ENCODE peak calls at places on chromosomes 4 and X, in eight cellular contexts. One of them, this sample, is unnamed.

GRCh38 chr4:121477079-121477478 is 96.3 kb upstream of the QRFPR start:
- DNase-seq in activated CD8-positive, alpha-beta memory T cell treated with anti-CD3 and anti-CD28 coated beads for 1 hour: no peak
- DNase-seq in T47D: no peak
- DNase-seq in iris pigment epithelial cell: no peak
- DNase-seq in adipocyte: no peak
- DNase-seq in GM04503: no peak
- DNase-seq in dermis blood vessel endothelial cell: no peak
- DNase-seq in activated T-cell treated with anti-CD3 and anti-CD28 coated beads for 1 hour: no peak
- DNase-seq in this sample: no peak

GRCh38 chrX:39852496-39852895 is 245.3 kb downstream of the BCOR start:
- DNase-seq in dermis blood vessel endothelial cell: no peak
- DNase-seq in activated CD8-positive, alpha-beta memory T cell treated with anti-CD3 and anti-CD28 coated beads for 1 hour: no peak
- DNase-seq in adipocyte: no peak
- DNase-seq in activated T-cell treated with anti-CD3 and anti-CD28 coated beads for 1 hour: no peak
- DNase-seq in T47D: no peak
- DNase-seq in iris pigment epithelial cell: no peak
- DNase-seq in GM04503: no peak
- DNase-seq in this sample: no peak

GRCh38 chrX:140664939-140665338 is 44.6 kb upstream of the LINC00632 start:
- DNase-seq in activated CD8-positive, alpha-beta memory T cell treated with anti-CD3 and anti-CD28 coated beads for 1 hour: no peak
- DNase-seq in activated T-cell treated with anti-CD3 and anti-CD28 coated beads for 1 hour: no peak
- DNase-seq in adipocyte: peak; percentile 4
- DNase-seq in T47D: no peak
- DNase-seq in dermis blood vessel endothelial cell: peak; percentile 0
- DNase-seq in iris pigment epithelial cell: peak; percentile 22
- DNase-seq in GM04503: peak; percentile 1
- DNase-seq in this sample: no peak

GRCh38 chr4:20687894-20688293 is 12.4 kb upstream of the PACRGL start:
- DNase-seq in adipocyte: peak; percentile 35
- DNase-seq in dermis blood vessel endothelial cell: no peak
- DNase-seq in T47D: no peak
- DNase-seq in activated CD8-positive, alpha-beta memory T cell treated with anti-CD3 and anti-CD28 coated beads for 1 hour: no peak
- DNase-seq in iris pigment epithelial cell: peak; percentile 72
- DNase-seq in GM04503: peak; percentile 81
- DNase-seq in activated T-cell treated with anti-CD3 and anti-CD28 coated beads for 1 hour: no peak
- DNase-seq in this sample: no peak

GRCh38 chr4:75142850-75143249 is 209.9 kb downstream of the PARM1 start:
- DNase-seq in iris pigment epithelial cell: no peak
- DNase-seq in T47D: no peak
- DNase-seq in activated T-cell treated with anti-CD3 and anti-CD28 coated beads for 1 hour: no peak
- DNase-seq in GM04503: peak; percentile 0
- DNase-seq in adipocyte: no peak
- DNase-seq in activated CD8-positive, alpha-beta memory T cell treated with anti-CD3 and anti-CD28 coated beads for 1 hour: no peak
- DNase-seq in dermis blood vessel endothelial cell: no peak
- DNase-seq in this sample: no peak

GRCh38 chrX:68822641-68823410 is 6.0 kb upstream of the EFNB1 start:
- DNase-seq in dermis blood vessel endothelial cell: peak; percentile 67
- DNase-seq in activated T-cell treated with anti-CD3 and anti-CD28 coated beads for 1 hour: no peak
- DNase-seq in adipocyte: peak; percentile 67
- DNase-seq in iris pigment epithelial cell: peak; percentile 55
- DNase-seq in activated CD8-positive, alpha-beta memory T cell treated with anti-CD3 and anti-CD28 coated beads for 1 hour: no peak
- DNase-seq in T47D: no peak
- DNase-seq in GM04503: no peak
- DNase-seq in this sample: no peak

GRCh38 chr4:29276150-29276549 is 1444.0 kb upstream of the PCDH7 start:
- DNase-seq in activated T-cell treated with anti-CD3 and anti-CD28 coated beads for 1 hour: no peak
- DNase-seq in dermis blood vessel endothelial cell: no peak
- DNase-seq in activated CD8-positive, alpha-beta memory T cell treated with anti-CD3 and anti-CD28 coated beads for 1 hour: no peak
- DNase-seq in adipocyte: no peak
- DNase-seq in iris pigment epithelial cell: no peak
- DNase-seq in T47D: peak; percentile 2
- DNase-seq in GM04503: no peak
- DNase-seq in this sample: no peak

GRCh38 chr4:40311811-40312346 is 23.3 kb upstream of the CHRNA9 start:
- DNase-seq in dermis blood vessel endothelial cell: peak; percentile 92
- DNase-seq in T47D: no peak
- DNase-seq in GM04503: no peak
- DNase-seq in iris pigment epithelial cell: no peak
- DNase-seq in adipocyte: no peak
- DNase-seq in activated T-cell treated with anti-CD3 and anti-CD28 coated beads for 1 hour: no peak
- DNase-seq in activated CD8-positive, alpha-beta memory T cell treated with anti-CD3 and anti-CD28 coated beads for 1 hour: no peak
- DNase-seq in this sample: no peak

GRCh38 chr4:129821073-129821472 is 725.1 kb downstream of the C4orf33 start:
- DNase-seq in GM04503: no peak
- DNase-seq in iris pigment epithelial cell: no peak
- DNase-seq in activated T-cell treated with anti-CD3 and anti-CD28 coated beads for 1 hour: no peak
- DNase-seq in T47D: no peak
- DNase-seq in adipocyte: peak; percentile 18
- DNase-seq in activated CD8-positive, alpha-beta memory T cell treated with anti-CD3 and anti-CD28 coated beads for 1 hour: no peak
- DNase-seq in dermis blood vessel endothelial cell: no peak
- DNase-seq in this sample: no peak

GRCh38 chr4:40033603-40034002 is 23.0 kb upstream of the N4BP2 start:
- DNase-seq in activated CD8-positive, alpha-beta memory T cell treated with anti-CD3 and anti-CD28 coated beads for 1 hour: no peak
- DNase-seq in T47D: no peak
- DNase-seq in iris pigment epithelial cell: no peak
- DNase-seq in adipocyte: no peak
- DNase-seq in dermis blood vessel endothelial cell: no peak
- DNase-seq in activated T-cell treated with anti-CD3 and anti-CD28 coated beads for 1 hour: no peak
- DNase-seq in GM04503: no peak
- DNase-seq in this sample: no peak

GRCh38 chr4:123954220-123954619 is 557.6 kb downstream of the SPRY1 start:
- DNase-seq in dermis blood vessel endothelial cell: no peak
- DNase-seq in GM04503: no peak
- DNase-seq in activated T-cell treated with anti-CD3 and anti-CD28 coated beads for 1 hour: no peak
- DNase-seq in T47D: no peak
- DNase-seq in adipocyte: no peak
- DNase-seq in iris pigment epithelial cell: no peak
- DNase-seq in activated CD8-positive, alpha-beta memory T cell treated with anti-CD3 and anti-CD28 coated beads for 1 hour: no peak
- DNase-seq in this sample: no peak

GRCh38 chr4:86306816-86307215 is 53.0 kb downstream of the MAPK10 start:
- DNase-seq in GM04503: peak; percentile 67
- DNase-seq in activated CD8-positive, alpha-beta memory T cell treated with anti-CD3 and anti-CD28 coated beads for 1 hour: no peak
- DNase-seq in iris pigment epithelial cell: peak; percentile 80
- DNase-seq in T47D: no peak
- DNase-seq in dermis blood vessel endothelial cell: no peak
- DNase-seq in adipocyte: peak; percentile 73
- DNase-seq in activated T-cell treated with anti-CD3 and anti-CD28 coated beads for 1 hour: no peak
- DNase-seq in this sample: no peak

GRCh38 chr4:153521995-153522799 is 56.0 kb downstream of the TMEM131L start:
- DNase-seq in iris pigment epithelial cell: no peak
- DNase-seq in activated CD8-positive, alpha-beta memory T cell treated with anti-CD3 and anti-CD28 coated beads for 1 hour: peak; percentile 42
- DNase-seq in activated T-cell treated with anti-CD3 and anti-CD28 coated beads for 1 hour: peak; percentile 23
- DNase-seq in GM04503: no peak
- DNase-seq in dermis blood vessel endothelial cell: no peak
- DNase-seq in adipocyte: no peak
- DNase-seq in T47D: no peak
- DNase-seq in this sample: no peak

GRCh38 chrX:15598031-15598430 is 2.7 kb downstream of the ACE2 start:
- DNase-seq in adipocyte: no peak
- DNase-seq in dermis blood vessel endothelial cell: no peak
- DNase-seq in activated CD8-positive, alpha-beta memory T cell treated with anti-CD3 and anti-CD28 coated beads for 1 hour: no peak
- DNase-seq in iris pigment epithelial cell: no peak
- DNase-seq in GM04503: no peak
- DNase-seq in T47D: no peak
- DNase-seq in activated T-cell treated with anti-CD3 and anti-CD28 coated beads for 1 hour: no peak
- DNase-seq in this sample: no peak

GRCh38 chr4:113531572-113531971 is 230.0 kb downstream of the CAMK2D start:
- DNase-seq in T47D: no peak
- DNase-seq in iris pigment epithelial cell: no peak
- DNase-seq in adipocyte: no peak
- DNase-seq in dermis blood vessel endothelial cell: no peak
- DNase-seq in activated T-cell treated with anti-CD3 and anti-CD28 coated beads for 1 hour: no peak
- DNase-seq in activated CD8-positive, alpha-beta memory T cell treated with anti-CD3 and anti-CD28 coated beads for 1 hour: no peak
- DNase-seq in GM04503: no peak
- DNase-seq in this sample: no peak

GRCh38 chr4:100372432-100372831 is 145.4 kb downstream of the EMCN start:
- DNase-seq in GM04503: no peak
- DNase-seq in activated T-cell treated with anti-CD3 and anti-CD28 coated beads for 1 hour: no peak
- DNase-seq in T47D: no peak
- DNase-seq in iris pigment epithelial cell: no peak
- DNase-seq in dermis blood vessel endothelial cell: peak; percentile 32
- DNase-seq in activated CD8-positive, alpha-beta memory T cell treated with anti-CD3 and anti-CD28 coated beads for 1 hour: no peak
- DNase-seq in adipocyte: no peak
- DNase-seq in this sample: no peak

GRCh38 chr4:23930750-23931488 is 41.1 kb upstream of the PPARGC1A start:
- DNase-seq in activated CD8-positive, alpha-beta memory T cell treated with anti-CD3 and anti-CD28 coated beads for 1 hour: no peak
- DNase-seq in dermis blood vessel endothelial cell: no peak
- DNase-seq in adipocyte: no peak
- DNase-seq in T47D: no peak
- DNase-seq in activated T-cell treated with anti-CD3 and anti-CD28 coated beads for 1 hour: no peak
- DNase-seq in GM04503: no peak
- DNase-seq in iris pigment epithelial cell: no peak
- DNase-seq in this sample: no peak

GRCh38 chr4:40675166-40675565 is 45.5 kb upstream of the RBM47 start:
- DNase-seq in iris pigment epithelial cell: no peak
- DNase-seq in dermis blood vessel endothelial cell: no peak
- DNase-seq in GM04503: no peak
- DNase-seq in activated T-cell treated with anti-CD3 and anti-CD28 coated beads for 1 hour: no peak
- DNase-seq in activated CD8-positive, alpha-beta memory T cell treated with anti-CD3 and anti-CD28 coated beads for 1 hour: no peak
- DNase-seq in adipocyte: no peak
- DNase-seq in T47D: no peak
- DNase-seq in this sample: no peak

GRCh38 chr4:8427761-8428287 is 12.7 kb downstream of the ACOX3 start:
- DNase-seq in GM04503: peak; percentile 27
- DNase-seq in adipocyte: peak; percentile 66
- DNase-seq in iris pigment epithelial cell: peak; percentile 30
- DNase-seq in dermis blood vessel endothelial cell: peak; percentile 53
- DNase-seq in activated T-cell treated with anti-CD3 and anti-CD28 coated beads for 1 hour: no peak
- DNase-seq in activated CD8-positive, alpha-beta memory T cell treated with anti-CD3 and anti-CD28 coated beads for 1 hour: no peak
- DNase-seq in T47D: no peak
- DNase-seq in this sample: no peak

GRCh38 chr4:25258980-25259578 is 25.2 kb downstream of the PI4K2B start:
- DNase-seq in dermis blood vessel endothelial cell: peak; percentile 70
- DNase-seq in activated T-cell treated with anti-CD3 and anti-CD28 coated beads for 1 hour: no peak
- DNase-seq in adipocyte: no peak
- DNase-seq in T47D: no peak
- DNase-seq in iris pigment epithelial cell: peak; percentile 62
- DNase-seq in GM04503: no peak
- DNase-seq in activated CD8-positive, alpha-beta memory T cell treated with anti-CD3 and anti-CD28 coated beads for 1 hour: no peak
- DNase-seq in this sample: no peak

GRCh38 chr4:13548984-13549546 is 4.8 kb upstream of the NKX3-2 start:
- DNase-seq in GM04503: no peak
- DNase-seq in dermis blood vessel endothelial cell: peak; percentile 87
- DNase-seq in activated T-cell treated with anti-CD3 and anti-CD28 coated beads for 1 hour: peak; percentile 79
- DNase-seq in iris pigment epithelial cell: peak; percentile 66
- DNase-seq in T47D: peak; percentile 89
- DNase-seq in activated CD8-positive, alpha-beta memory T cell treated with anti-CD3 and anti-CD28 coated beads for 1 hour: peak; percentile 50
- DNase-seq in adipocyte: peak; percentile 84
- DNase-seq in this sample: peak; percentile 58

GRCh38 chr4:38800956-38801450 is 3.6 kb downstream of the TLR1 start:
- DNase-seq in activated CD8-positive, alpha-beta memory T cell treated with anti-CD3 and anti-CD28 coated beads for 1 hour: no peak
- DNase-seq in adipocyte: no peak
- DNase-seq in GM04503: no peak
- DNase-seq in dermis blood vessel endothelial cell: no peak
- DNase-seq in activated T-cell treated with anti-CD3 and anti-CD28 coated beads for 1 hour: no peak
- DNase-seq in T47D: no peak
- DNase-seq in iris pigment epithelial cell: peak; percentile 26
- DNase-seq in this sample: no peak

GRCh38 chrX:116961872-116962582 is 499.3 kb upstream of the CT83 start:
- DNase-seq in dermis blood vessel endothelial cell: no peak
- DNase-seq in activated T-cell treated with anti-CD3 and anti-CD28 coated beads for 1 hour: no peak
- DNase-seq in T47D: peak; percentile 2
- DNase-seq in activated CD8-positive, alpha-beta memory T cell treated with anti-CD3 and anti-CD28 coated beads for 1 hour: no peak
- DNase-seq in adipocyte: peak; percentile 25
- DNase-seq in iris pigment epithelial cell: peak; percentile 23
- DNase-seq in GM04503: peak; percentile 9
- DNase-seq in this sample: no peak

GRCh38 chr4:106676173-106676921 is 307.8 kb upstream of the GIMD1 start:
- DNase-seq in iris pigment epithelial cell: peak; percentile 97
- DNase-seq in dermis blood vessel endothelial cell: no peak
- DNase-seq in activated T-cell treated with anti-CD3 and anti-CD28 coated beads for 1 hour: no peak
- DNase-seq in GM04503: peak; percentile 75
- DNase-seq in activated CD8-positive, alpha-beta memory T cell treated with anti-CD3 and anti-CD28 coated beads for 1 hour: no peak
- DNase-seq in adipocyte: peak; percentile 61
- DNase-seq in T47D: no peak
- DNase-seq in this sample: no peak

This sample was measured in GDM1.